ENCODE peak calls at places on chromosome 22, in eight cellular contexts. O is H9, X is progenitor cell of endocrine pancreas, B is type B pancreatic cell, U is K562, G is omental fat pad, D is endodermal cell, R is neural crest cell. P is an unnamed sample.

GRCh38 chr22:47100646-47101045 is 338.2 kb downstream of the TBC1D22A start:
- DNase-seq in O (peak), X (no peak), B (no peak), U (no peak), G (no peak), D (peak), R (no peak), P (no peak)

GRCh38 chr22:46815896-46816721 is 53.7 kb downstream of the TBC1D22A start:
- DNase-seq in O (no peak), X (no peak), B (no peak), U (peak), G (no peak), D (peak), R (no peak), P (no peak)

GRCh38 chr22:45268167-45268957 is 16.4 kb upstream of the UPK3A start:
- DNase-seq in O (peak), X (peak), B (no peak), U (peak), G (no peak), D (peak), R (peak), P (no peak)

GRCh38 chr22:39839917-39840510 is 53.5 kb downstream of the ENTHD1 start:
- DNase-seq in O (no peak), X (no peak), B (no peak), U (peak), G (no peak), D (no peak), R (no peak), P (peak)

GRCh38 chr22:48218889-48219420 is 1456.5 kb downstream of the TBC1D22A start:
- DNase-seq in O (peak), X (no peak), B (no peak), U (no peak), G (no peak), D (peak), R (no peak), P (no peak)

GRCh38 chr22:31806751-31807150 is 52.9 kb downstream of the DEPDC5 start:
- DNase-seq in O (no peak), X (no peak), B (no peak), U (no peak), G (no peak), D (no peak), R (no peak), P (no peak)

GRCh38 chr22:44459041-44459440 is 39.0 kb downstream of the RTL6 start:
- DNase-seq in O (no peak), X (no peak), B (no peak), U (no peak), G (no peak), D (no peak), R (no peak), P (peak)

GRCh38 chr22:21726650-21727049 is 8.9 kb downstream of the YPEL1 start:
- DNase-seq in O (peak), X (peak), B (no peak), U (peak), G (no peak), D (peak), R (peak), P (peak)

GRCh38 chr22:36510966-36511881 is 4.4 kb upstream of the FOXRED2 start:
- DNase-seq in O (peak), X (peak), B (no peak), U (peak), G (no peak), D (peak), R (peak), P (peak)

GRCh38 chr22:45069925-45070324 is 60.1 kb upstream of the PHF21B start:
- DNase-seq in O (no peak), X (no peak), B (no peak), U (no peak), G (no peak), D (no peak), R (no peak), P (peak)

GRCh38 chr22:30537083-30537731 is 9.3 kb downstream of the SEC14L6 start:
- DNase-seq in O (no peak), X (no peak), B (no peak), U (no peak), G (no peak), D (no peak), R (no peak), P (no peak)

GRCh38 chr22:18024956-18025720 is 777 bp upstream of the MICAL3 start:
- DNase-seq in O (no peak), X (no peak), B (no peak), U (no peak), G (no peak), D (no peak), R (no peak), P (no peak)

GRCh38 chr22:16975155-16975885 is 32.7 kb downstream of the GAB4 start:
- DNase-seq in O (no peak), X (no peak), B (no peak), U (no peak), G (no peak), D (peak), R (no peak), P (no peak)

GRCh38 chr22:36351921-36352774 is 35.6 kb downstream of the MYH9 start:
- DNase-seq in O (no peak), X (no peak), B (no peak), U (no peak), G (no peak), D (peak), R (no peak), P (no peak)

GRCh38 chr22:40605676-40606250 is 30.8 kb downstream of the MRTFA start:
- DNase-seq in O (no peak), X (no peak), B (no peak), U (no peak), G (no peak), D (no peak), R (no peak), P (no peak)

GRCh38 chr22:42316988-42317387 is 46.5 kb upstream of the TCF20 start:
- DNase-seq in O (no peak), X (no peak), B (no peak), U (peak), G (no peak), D (no peak), R (no peak), P (peak)

GRCh38 chr22:47115921-47116320 is 353.5 kb downstream of the TBC1D22A start:
- DNase-seq in O (no peak), X (no peak), B (no peak), U (no peak), G (no peak), D (no peak), R (no peak), P (no peak)

GRCh38 chr22:30453731-30454510 is 17.9 kb downstream of the SEC14L3 start:
- DNase-seq in O (no peak), X (no peak), B (no peak), U (no peak), G (no peak), D (peak), R (no peak), P (peak)

GRCh38 chr22:42937164-42937854 is 77.6 kb downstream of the PACSIN2 start:
- DNase-seq in O (peak), X (no peak), B (no peak), U (peak), G (no peak), D (peak), R (no peak), P (peak)

GRCh38 chr22:36775589-36775965 is 342 bp downstream of the IFT27 start:
- DNase-seq in O (no peak), X (peak), B (no peak), U (no peak), G (no peak), D (peak), R (no peak), P (peak)

GRCh38 chr22:21587803-21588611 is 20.5 kb downstream of the UBE2L3 start:
- DNase-seq in O (no peak), X (no peak), B (no peak), U (peak), G (no peak), D (no peak), R (no peak), P (peak)

GRCh38 chr22:37762389-37762836 is 45.3 kb upstream of the GCAT start:
- DNase-seq in O (no peak), X (no peak), B (no peak), U (peak), G (no peak), D (no peak), R (no peak), P (no peak)

GRCh38 chr22:50695421-50696250 is 23.0 kb downstream of the SHANK3 start:
- DNase-seq in O (no peak), X (no peak), B (no peak), U (no peak), G (no peak), D (peak), R (no peak), P (no peak)

GRCh38 chr22:24727218-24727851 is 47.2 kb downstream of the PIWIL3 start:
- DNase-seq in O (no peak), X (no peak), B (no peak), U (peak), G (no peak), D (no peak), R (no peak), P (no peak)

GRCh38 chr22:46779023-46779422 is 16.6 kb downstream of the TBC1D22A start:
- DNase-seq in O (no peak), X (no peak), B (no peak), U (no peak), G (no peak), D (no peak), R (no peak), P (no peak)

GRCh38 chr22:23092217-23092955 is 22.1 kb downstream of the GNAZ start:
- DNase-seq in O (no peak), X (no peak), B (no peak), U (peak), G (no peak), D (no peak), R (no peak), P (no peak)

GRCh38 chr22:23094260-23094659 is 23.9 kb downstream of the GNAZ start:
- DNase-seq in O (no peak), X (no peak), B (no peak), U (peak), G (no peak), D (no peak), R (no peak), P (no peak)

GRCh38 chr22:23095467-23096342 is 25.4 kb downstream of the GNAZ start:
- DNase-seq in O (no peak), X (no peak), B (no peak), U (peak), G (no peak), D (no peak), R (no peak), P (no peak)

GRCh38 chr22:23093090-23093788 is 22.9 kb downstream of the GNAZ start:
- DNase-seq in O (no peak), X (no peak), B (no peak), U (peak), G (no peak), D (no peak), R (no peak), P (no peak)

GRCh38 chr22:23094695-23095466 is 24.6 kb downstream of the GNAZ start:
- DNase-seq in O (no peak), X (no peak), B (no peak), U (peak), G (no peak), D (no peak), R (no peak), P (no peak)
- TF ChIP-seq CTCF in O (no peak), X (no peak), B (no peak), U (peak), G (no peak), D (peak), R (no peak), P (no peak)

GRCh38 chr22:35138521-35138920 is 72.6 kb downstream of the ISX start:
- DNase-seq in O (no peak), X (no peak), B (no peak), U (no peak), G (no peak), D (no peak), R (no peak), P (no peak)

GRCh38 chr22:35135165-35135564 is 69.2 kb downstream of the ISX start:
- DNase-seq in O (no peak), X (no peak), B (no peak), U (peak), G (no peak), D (no peak), R (no peak), P (no peak)

GRCh38 chr22:35140879-35141745 is 75.2 kb downstream of the ISX start:
- DNase-seq in O (peak), X (no peak), B (no peak), U (peak), G (no peak), D (peak), R (no peak), P (peak)
- TF ChIP-seq CTCF in O (peak), X (peak), B (peak), U (peak), G (no peak), D (peak), R (no peak), P (no peak)

GRCh38 chr22:19974935-19975706 is 33.5 kb upstream of the TXNRD2 start:
- DNase-seq in O (peak), X (no peak), B (no peak), U (peak), G (no peak), D (peak), R (no peak), P (no peak)
- TF ChIP-seq CTCF in O (no peak), X (no peak), B (no peak), U (no peak), G (no peak), D (no peak), R (no peak), P (no peak)

DNA sequence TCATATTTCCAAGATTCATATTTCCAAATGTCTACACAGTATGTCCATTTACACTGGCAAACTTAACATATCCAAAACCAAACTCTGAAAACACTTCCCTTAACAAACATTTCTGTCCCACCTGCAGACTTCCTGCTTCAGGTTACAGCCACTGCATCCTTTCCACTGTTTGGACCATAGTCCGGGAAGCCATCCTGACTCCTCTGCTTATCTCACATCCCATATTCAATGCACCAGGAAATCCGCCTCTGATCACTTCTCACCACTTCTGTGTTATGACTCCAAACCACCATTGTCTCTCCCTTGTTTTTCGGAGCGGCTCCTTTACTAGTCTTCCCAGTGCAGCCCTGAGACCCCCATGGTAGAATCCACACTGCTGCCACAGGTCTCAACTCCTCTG is 30.1 kb downstream of the HIRA start:
- DNase-seq in O (no peak), X (no peak), B (no peak), U (no peak), G (no peak), D (no peak), R (no peak), P (no peak)
- TF ChIP-seq CTCF in O (no peak), X (no peak), B (no peak), U (no peak), G (no peak), D (no peak), R (no peak), P (no peak)

GRCh38 chr22:29306175-29306829 is at the start of gene GAS2L1:
- DNase-seq in O (peak), X (peak), B (peak), U (peak), G (no peak), D (peak), R (peak), P (peak)
- TF ChIP-seq CTCF in O (peak), X (peak), B (peak), U (peak), G (no peak), D (peak), R (peak), P (peak)

DNA sequence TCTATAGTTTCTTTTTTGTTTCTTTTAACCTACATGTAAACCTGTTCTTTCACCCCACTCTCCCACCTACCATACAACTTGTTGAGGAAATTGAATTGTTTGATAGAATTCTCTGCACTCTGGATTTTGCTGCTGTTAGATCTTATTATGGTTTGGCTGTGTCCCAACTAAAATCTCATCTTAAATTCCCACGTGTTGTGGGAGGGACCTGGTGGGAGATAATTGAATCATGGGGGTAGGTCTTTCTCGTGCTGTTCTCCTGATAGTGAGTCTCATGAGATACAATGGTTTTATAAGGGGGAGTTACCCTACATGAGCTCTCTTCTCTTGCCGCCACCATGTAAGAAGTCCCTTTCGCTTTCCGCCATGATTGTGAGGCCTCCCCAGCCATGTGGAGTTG is 15.0 kb upstream of the PITPNB start:
- DNase-seq in O (no peak), X (no peak), B (no peak), U (no peak), G (no peak), D (no peak), R (no peak), P (no peak)
- TF ChIP-seq CTCF in O (no peak), X (no peak), B (no peak), U (no peak), G (no peak), D (no peak), R (no peak), P (no peak)

P was measured in activated CD8-positive, alpha-beta T cell treated with anti-CD3 and anti-CD28 coated beads for 36 hours.